ENCODE peak calls at places on chromosomes 6 and 20, in ten cellular contexts. One of them, this sample, is unnamed.

GRCh38 chr6:169291148-169291547 is 37.5 kb upstream of the THBS2 start:
- DNase-seq in fibroblast of gingiva: no peak
- DNase-seq in uterus: no peak
- DNase-seq in head of caudate nucleus: no peak
- DNase-seq in stromal cell of bone marrow: no peak
- DNase-seq in fibroblast of lung: no peak
- DNase-seq in T-helper 9 cell: no peak
- DNase-seq in IMR-90: no peak
- DNase-seq in choroid plexus epithelial cell: no peak
- DNase-seq in effector memory CD4-positive, alpha-beta T cell: no peak
- DNase-seq in this sample: no peak

GRCh38 chr6:15260099-15260821 is 14.4 kb downstream of the JARID2 start:
- DNase-seq in head of caudate nucleus: no peak
- DNase-seq in choroid plexus epithelial cell: peak
- DNase-seq in IMR-90: peak
- DNase-seq in fibroblast of lung: peak
- DNase-seq in effector memory CD4-positive, alpha-beta T cell: no peak
- DNase-seq in stromal cell of bone marrow: peak
- DNase-seq in uterus: no peak
- DNase-seq in T-helper 9 cell: no peak
- DNase-seq in fibroblast of gingiva: peak
- DNase-seq in this sample: no peak

GRCh38 chr6:167858842-167859520 is 32.3 kb downstream of the AFDN start:
- DNase-seq in IMR-90: no peak
- DNase-seq in T-helper 9 cell: no peak
- DNase-seq in stromal cell of bone marrow: no peak
- DNase-seq in fibroblast of gingiva: no peak
- DNase-seq in uterus: no peak
- DNase-seq in head of caudate nucleus: no peak
- DNase-seq in effector memory CD4-positive, alpha-beta T cell: no peak
- DNase-seq in fibroblast of lung: no peak
- DNase-seq in choroid plexus epithelial cell: no peak
- DNase-seq in this sample: no peak

GRCh38 chr6:16985484-16986284 is 116.2 kb upstream of the STMND1 start:
- DNase-seq in fibroblast of gingiva: peak
- DNase-seq in fibroblast of lung: peak
- DNase-seq in choroid plexus epithelial cell: peak
- DNase-seq in head of caudate nucleus: no peak
- DNase-seq in stromal cell of bone marrow: peak
- DNase-seq in uterus: peak
- DNase-seq in IMR-90: peak
- DNase-seq in T-helper 9 cell: no peak
- DNase-seq in effector memory CD4-positive, alpha-beta T cell: no peak
- DNase-seq in this sample: peak

GRCh38 chr20:44897133-44897532 is 11.6 kb downstream of the YWHAB start:
- DNase-seq in IMR-90: no peak
- DNase-seq in stromal cell of bone marrow: no peak
- DNase-seq in uterus: no peak
- DNase-seq in head of caudate nucleus: no peak
- DNase-seq in fibroblast of lung: no peak
- DNase-seq in choroid plexus epithelial cell: no peak
- DNase-seq in fibroblast of gingiva: no peak
- DNase-seq in T-helper 9 cell: no peak
- DNase-seq in effector memory CD4-positive, alpha-beta T cell: no peak
- DNase-seq in this sample: no peak

GRCh38 chr20:63552481-63553249 is 1.3 kb upstream of the FNDC11 start:
- DNase-seq in IMR-90: no peak
- DNase-seq in uterus: no peak
- DNase-seq in fibroblast of gingiva: no peak
- DNase-seq in fibroblast of lung: no peak
- DNase-seq in T-helper 9 cell: peak
- DNase-seq in stromal cell of bone marrow: no peak
- DNase-seq in choroid plexus epithelial cell: no peak
- DNase-seq in effector memory CD4-positive, alpha-beta T cell: peak
- DNase-seq in head of caudate nucleus: no peak
- DNase-seq in this sample: peak

GRCh38 chr20:59515013-59515905 is 89.1 kb upstream of the PHACTR3 start:
- DNase-seq in head of caudate nucleus: peak
- DNase-seq in fibroblast of gingiva: peak
- DNase-seq in T-helper 9 cell: no peak
- DNase-seq in uterus: no peak
- DNase-seq in choroid plexus epithelial cell: peak
- DNase-seq in stromal cell of bone marrow: peak
- DNase-seq in effector memory CD4-positive, alpha-beta T cell: no peak
- DNase-seq in IMR-90: peak
- DNase-seq in fibroblast of lung: peak
- DNase-seq in this sample: no peak

GRCh38 chr6:127516676-127517273 is 2.4 kb downstream of the MTCL3 start:
- DNase-seq in stromal cell of bone marrow: peak
- DNase-seq in IMR-90: peak
- DNase-seq in choroid plexus epithelial cell: peak
- DNase-seq in fibroblast of lung: peak
- DNase-seq in head of caudate nucleus: peak
- DNase-seq in uterus: no peak
- DNase-seq in effector memory CD4-positive, alpha-beta T cell: peak
- DNase-seq in fibroblast of gingiva: no peak
- DNase-seq in T-helper 9 cell: peak
- DNase-seq in this sample: peak

GRCh38 chr6:79373880-79374279 is 139.4 kb upstream of the HMGN3 start:
- DNase-seq in stromal cell of bone marrow: no peak
- DNase-seq in head of caudate nucleus: no peak
- DNase-seq in IMR-90: no peak
- DNase-seq in fibroblast of lung: no peak
- DNase-seq in effector memory CD4-positive, alpha-beta T cell: no peak
- DNase-seq in choroid plexus epithelial cell: no peak
- DNase-seq in uterus: no peak
- DNase-seq in fibroblast of gingiva: no peak
- DNase-seq in T-helper 9 cell: no peak
- DNase-seq in this sample: no peak

GRCh38 chr20:38450412-38450975 is 15.4 kb upstream of the SNHG17 start:
- DNase-seq in choroid plexus epithelial cell: no peak
- DNase-seq in uterus: no peak
- DNase-seq in T-helper 9 cell: no peak
- DNase-seq in head of caudate nucleus: no peak
- DNase-seq in stromal cell of bone marrow: no peak
- DNase-seq in IMR-90: peak
- DNase-seq in effector memory CD4-positive, alpha-beta T cell: no peak
- DNase-seq in fibroblast of lung: no peak
- DNase-seq in fibroblast of gingiva: no peak
- DNase-seq in this sample: no peak

GRCh38 chr20:38353298-38353697 is 7.0 kb downstream of the LBP start:
- DNase-seq in effector memory CD4-positive, alpha-beta T cell: no peak
- DNase-seq in fibroblast of lung: peak
- DNase-seq in head of caudate nucleus: no peak
- DNase-seq in fibroblast of gingiva: no peak
- DNase-seq in uterus: no peak
- DNase-seq in T-helper 9 cell: no peak
- DNase-seq in stromal cell of bone marrow: no peak
- DNase-seq in IMR-90: peak
- DNase-seq in choroid plexus epithelial cell: no peak
- DNase-seq in this sample: peak

GRCh38 chr6:63690210-63690609 is 54.6 kb downstream of the PHF3 start:
- DNase-seq in fibroblast of lung: no peak
- DNase-seq in effector memory CD4-positive, alpha-beta T cell: no peak
- DNase-seq in IMR-90: no peak
- DNase-seq in uterus: no peak
- DNase-seq in T-helper 9 cell: no peak
- DNase-seq in head of caudate nucleus: no peak
- DNase-seq in choroid plexus epithelial cell: peak
- DNase-seq in stromal cell of bone marrow: no peak
- DNase-seq in fibroblast of gingiva: no peak
- DNase-seq in this sample: peak

GRCh38 chr20:46520540-46520939 is 7.2 kb upstream of the ZNF334 start:
- DNase-seq in choroid plexus epithelial cell: no peak
- DNase-seq in head of caudate nucleus: no peak
- DNase-seq in fibroblast of lung: no peak
- DNase-seq in stromal cell of bone marrow: no peak
- DNase-seq in fibroblast of gingiva: no peak
- DNase-seq in uterus: no peak
- DNase-seq in IMR-90: no peak
- DNase-seq in T-helper 9 cell: no peak
- DNase-seq in effector memory CD4-positive, alpha-beta T cell: no peak
- DNase-seq in this sample: no peak

GRCh38 chr6:10221186-10221585 is 193.7 kb downstream of the TFAP2A start:
- DNase-seq in choroid plexus epithelial cell: no peak
- DNase-seq in effector memory CD4-positive, alpha-beta T cell: no peak
- DNase-seq in T-helper 9 cell: no peak
- DNase-seq in IMR-90: no peak
- DNase-seq in fibroblast of gingiva: no peak
- DNase-seq in fibroblast of lung: no peak
- DNase-seq in uterus: no peak
- DNase-seq in stromal cell of bone marrow: no peak
- DNase-seq in head of caudate nucleus: no peak
- DNase-seq in this sample: no peak

GRCh38 chr20:35490736-35491181 is 35.4 kb downstream of the CEP250 start:
- DNase-seq in head of caudate nucleus: no peak
- DNase-seq in choroid plexus epithelial cell: no peak
- DNase-seq in uterus: no peak
- DNase-seq in fibroblast of lung: no peak
- DNase-seq in effector memory CD4-positive, alpha-beta T cell: peak
- DNase-seq in T-helper 9 cell: peak
- DNase-seq in stromal cell of bone marrow: no peak
- DNase-seq in fibroblast of gingiva: no peak
- DNase-seq in IMR-90: no peak
- DNase-seq in this sample: peak

GRCh38 chr6:42539135-42539534 is 24.7 kb upstream of the UBR2 start:
- DNase-seq in IMR-90: peak
- DNase-seq in T-helper 9 cell: no peak
- DNase-seq in fibroblast of lung: no peak
- DNase-seq in stromal cell of bone marrow: no peak
- DNase-seq in fibroblast of gingiva: no peak
- DNase-seq in effector memory CD4-positive, alpha-beta T cell: no peak
- DNase-seq in head of caudate nucleus: no peak
- DNase-seq in uterus: no peak
- DNase-seq in choroid plexus epithelial cell: no peak
- DNase-seq in this sample: no peak

GRCh38 chr6:33748851-33749250 is 2.1 kb upstream of the IP6K3 start:
- DNase-seq in IMR-90: no peak
- DNase-seq in uterus: no peak
- DNase-seq in effector memory CD4-positive, alpha-beta T cell: no peak
- DNase-seq in T-helper 9 cell: no peak
- DNase-seq in stromal cell of bone marrow: no peak
- DNase-seq in choroid plexus epithelial cell: no peak
- DNase-seq in head of caudate nucleus: no peak
- DNase-seq in fibroblast of gingiva: no peak
- DNase-seq in fibroblast of lung: no peak
- DNase-seq in this sample: no peak

GRCh38 chr20:18016772-18017171 is 40.9 kb downstream of the OVOL2 start:
- DNase-seq in fibroblast of lung: no peak
- DNase-seq in choroid plexus epithelial cell: no peak
- DNase-seq in effector memory CD4-positive, alpha-beta T cell: no peak
- DNase-seq in uterus: no peak
- DNase-seq in head of caudate nucleus: no peak
- DNase-seq in stromal cell of bone marrow: no peak
- DNase-seq in fibroblast of gingiva: no peak
- DNase-seq in T-helper 9 cell: no peak
- DNase-seq in IMR-90: no peak
- DNase-seq in this sample: no peak

GRCh38 chr6:9647043-9647520 is 767.8 kb downstream of the TFAP2A start:
- DNase-seq in effector memory CD4-positive, alpha-beta T cell: no peak
- DNase-seq in choroid plexus epithelial cell: no peak
- DNase-seq in T-helper 9 cell: no peak
- DNase-seq in head of caudate nucleus: no peak
- DNase-seq in stromal cell of bone marrow: no peak
- DNase-seq in fibroblast of gingiva: no peak
- DNase-seq in fibroblast of lung: no peak
- DNase-seq in uterus: no peak
- DNase-seq in IMR-90: peak
- DNase-seq in this sample: no peak

GRCh38 chr20:23874747-23875146 is 4.8 kb downstream of the CST5 start:
- DNase-seq in effector memory CD4-positive, alpha-beta T cell: no peak
- DNase-seq in fibroblast of lung: no peak
- DNase-seq in stromal cell of bone marrow: no peak
- DNase-seq in T-helper 9 cell: no peak
- DNase-seq in uterus: no peak
- DNase-seq in IMR-90: no peak
- DNase-seq in fibroblast of gingiva: no peak
- DNase-seq in head of caudate nucleus: peak
- DNase-seq in choroid plexus epithelial cell: no peak
- DNase-seq in this sample: no peak